ENCODE peak calls at places on chromosomes 11 and 22, in eight cellular contexts. Z is upper lobe of right lung; H is Peyer's patch; V is tibial artery; S is uterus; N is HCT116; E is CD4-positive, alpha-beta memory T cell; O is testis. Y is an unnamed sample.

GRCh38 chr22:39905686-39906085 is 4.8 kb downstream of the GRAP2 start:
- DNase-seq in E (no peak), N (no peak), H (no peak), S (no peak), Z (no peak), V (no peak), O (no peak), Y (no peak)

GRCh38 chr11:83162377-83162776 is 5.4 kb downstream of the PCF11 start:
- DNase-seq in N (no peak), H (no peak), V (no peak), S (no peak), E (peak; percentile 36), O (no peak), Z (no peak), Y (no peak)

GRCh38 chr11:119290894-119291497 is 25.9 kb downstream of the MCAM start:
- DNase-seq in N (peak; percentile 2), Z (no peak), H (no peak), E (no peak), V (no peak), S (no peak), O (no peak), Y (no peak)

GRCh38 chr11:125215951-125216350 is 51.4 kb downstream of the PKNOX2 start:
- DNase-seq in Z (no peak), O (no peak), V (no peak), S (no peak), H (no peak), N (no peak), E (no peak), Y (no peak)

GRCh38 chr11:44456544-44457270 is 108.8 kb upstream of the CD82 start:
- DNase-seq in V (no peak), O (no peak), Z (no peak), N (peak; percentile 37), H (no peak), E (no peak), S (no peak), Y (peak; percentile 27)

GRCh38 chr11:83864412-83865057 is 578.4 kb upstream of the CCDC90B start:
- DNase-seq in Z (no peak), N (no peak), O (no peak), V (no peak), E (no peak), S (no peak), H (no peak), Y (peak; percentile 67)

GRCh38 chr11:57172031-57172430 is 9.7 kb upstream of the LRRC55 start:
- DNase-seq in O (no peak), H (no peak), S (no peak), Z (no peak), E (no peak), N (no peak), V (no peak), Y (no peak)

GRCh38 chr11:120773501-120774031 is 250.3 kb upstream of the TBCEL start:
- DNase-seq in Z (no peak), S (no peak), N (no peak), O (no peak), V (no peak), H (no peak), E (no peak), Y (no peak)

GRCh38 chr11:72779495-72780128 is 14.2 kb downstream of the STARD10 start:
- DNase-seq in O (no peak), E (no peak), Z (no peak), V (no peak), H (no peak), N (no peak), S (no peak), Y (no peak)

GRCh38 chr22:42365337-42365865 is 66.8 kb downstream of the NFAM1 start:
- DNase-seq in N (no peak), V (no peak), O (peak; percentile 37), E (no peak), S (no peak), H (no peak), Z (no peak), Y (peak; percentile 81)

DNA sequence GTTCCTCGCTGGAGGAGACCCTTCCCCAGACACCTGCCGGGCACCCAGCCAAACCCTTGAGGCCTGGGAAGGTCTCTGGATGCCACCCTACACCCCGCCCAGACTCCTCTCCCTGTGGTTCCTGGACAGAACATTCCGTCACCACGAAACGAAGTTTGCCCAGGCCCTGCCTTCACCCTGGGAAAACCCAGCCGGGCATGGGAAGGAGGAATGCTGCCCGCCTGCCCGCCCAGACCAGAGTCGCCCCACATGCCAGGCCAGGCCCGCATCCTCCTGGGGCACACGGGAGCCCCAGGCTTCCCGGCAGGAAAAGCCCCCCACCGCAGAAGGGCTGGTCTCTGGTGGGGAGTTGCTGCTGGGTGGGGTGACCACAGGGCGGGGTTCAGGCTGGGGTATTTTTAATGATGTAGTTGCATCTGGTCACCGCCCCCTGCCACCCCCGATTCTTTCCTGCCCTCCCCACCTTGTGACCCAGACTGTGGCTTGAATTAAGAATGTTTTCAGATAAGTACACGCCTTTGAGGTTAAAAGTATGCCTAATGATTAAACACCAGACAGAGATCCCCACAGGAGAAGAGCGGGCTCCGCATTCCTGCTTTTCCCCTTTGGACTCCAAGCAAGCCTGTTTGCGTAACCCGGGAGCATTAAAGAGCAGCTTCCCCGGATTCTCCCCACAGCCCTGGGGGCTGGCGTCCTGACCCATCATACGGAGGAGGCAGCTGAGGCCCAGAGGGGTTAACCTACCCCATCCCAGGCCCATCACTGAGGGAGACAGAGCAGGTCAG is 44.6 kb upstream of the PPARA start:
- DNase-seq in E (no peak), V (peak; percentile 83), Z (no peak), S (peak; percentile 64), N (no peak), O (no peak), H (peak; percentile 85), Y (no peak)
- H3K4me1 ChIP-seq in E (no peaks in the 10 kb centered on the region), V (peaks cover 93% of the 10 kb centered on the region), Z (peaks cover 81% of the 10 kb centered on the region), S (peaks cover 88% of the 10 kb centered on the region), N (peaks cover 5% of the 10 kb centered on the region), O (peaks cover 93% of the 10 kb centered on the region), H (peaks cover 23% of the 10 kb centered on the region), Y (peaks cover 95% of the 10 kb centered on the region)

GRCh38 chr22:36453266-36453607 is 28.2 kb downstream of the TXN2 start:
- DNase-seq in N (no peak), O (no peak), S (no peak), Z (no peak), H (no peak), V (no peak), E (no peak), Y (no peak)
- H3K4me1 ChIP-seq in N (peaks cover 29% of the 10 kb centered on the region), O (peaks cover 19% of the 10 kb centered on the region), S (peaks cover 11% of the 10 kb centered on the region), Z (peaks cover 75% of the 10 kb centered on the region), H (peaks cover 31% of the 10 kb centered on the region), V (peaks cover 40% of the 10 kb centered on the region), E (peaks cover 72% of the 10 kb centered on the region), Y (no peaks in the 10 kb centered on the region)

GRCh38 chr11:33377852-33378385 is 120.7 kb downstream of the HIPK3 start:
- DNase-seq in S (no peak), N (no peak), H (no peak), E (no peak), Z (no peak), V (no peak), O (no peak), Y (no peak)

GRCh38 chr11:33376331-33377099 is 119.3 kb downstream of the HIPK3 start:
- DNase-seq in N (no peak), V (no peak), Z (no peak), E (no peak), S (no peak), O (no peak), H (no peak), Y (no peak)

GRCh38 chr11:33375236-33375635 is 118.1 kb downstream of the HIPK3 start:
- DNase-seq in V (no peak), Z (no peak), N (no peak), H (no peak), S (no peak), E (no peak), O (no peak), Y (no peak)

GRCh38 chr11:33375688-33376311 is 118.6 kb downstream of the HIPK3 start:
- DNase-seq in O (no peak), Z (no peak), N (no peak), E (no peak), S (no peak), V (no peak), H (no peak), Y (peak; percentile 8)

DNA sequence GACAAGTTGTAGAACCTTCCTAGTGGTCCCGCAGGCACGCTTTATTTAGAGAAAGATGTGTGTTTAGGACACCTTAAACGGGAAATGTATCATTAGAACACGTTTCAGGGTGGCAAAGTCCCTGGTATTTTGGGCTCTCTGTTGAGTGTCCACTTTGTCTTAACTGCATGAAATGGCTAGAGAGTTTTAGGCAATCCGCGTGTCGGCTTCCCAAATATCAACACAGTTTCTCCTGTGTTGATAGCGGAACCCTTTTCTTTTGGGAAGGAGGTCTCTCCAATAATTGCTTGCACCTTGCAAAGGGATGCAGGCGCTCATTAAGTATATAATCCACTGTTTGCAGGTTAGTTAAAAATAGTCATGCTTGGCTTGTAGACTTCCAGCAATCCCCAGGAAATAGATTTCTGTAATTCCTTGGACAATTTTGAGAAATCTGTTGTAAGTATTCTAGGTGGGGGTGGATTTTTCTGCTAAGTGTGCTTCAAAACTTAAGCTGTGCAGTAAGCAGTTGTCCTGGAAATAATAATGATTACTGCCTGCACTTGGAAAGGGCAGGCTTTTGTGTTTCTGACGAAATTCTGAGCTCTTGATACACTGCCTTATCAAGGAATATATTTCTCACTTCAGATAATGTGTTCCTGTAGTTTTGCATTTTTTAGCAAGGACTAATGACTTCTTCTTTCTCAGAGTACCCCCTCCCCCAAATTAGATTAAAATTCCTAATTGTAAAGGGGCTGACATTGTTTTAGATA is 120.1 kb downstream of the HIPK3 start:
- DNase-seq in E (no peak), Z (no peak), O (no peak), N (no peak), V (no peak), S (no peak), H (no peak), Y (no peak)
- H3K4me1 ChIP-seq in E (no peaks in the 10 kb centered on the region), Z (no peaks in the 10 kb centered on the region), O (no peaks in the 10 kb centered on the region), N (peaks cover 4% of the 10 kb centered on the region), V (peaks cover 9% of the 10 kb centered on the region), S (peaks cover 8% of the 10 kb centered on the region), H (no peaks in the 10 kb centered on the region), Y (no peaks in the 10 kb centered on the region)

GRCh38 chr11:2142300-2142759 is 3.1 kb upstream of the IGF2 start:
- DNase-seq in V (no peak), S (no peak), O (no peak), N (no peak), E (no peak), Z (no peak), H (no peak), Y (no peak)
- H3K4me1 ChIP-seq in V (peaks cover 13% of the 10 kb centered on the region), S (peaks cover 19% of the 10 kb centered on the region), O (peaks cover 10% of the 10 kb centered on the region), N (no peaks in the 10 kb centered on the region), E (peaks cover 20% of the 10 kb centered on the region), Z (peaks cover 5% of the 10 kb centered on the region), H (peaks cover 9% of the 10 kb centered on the region), Y (peaks cover 3% of the 10 kb centered on the region)